ENCODE peak calls at places on chromosome 1, in eight cellular contexts. One of them, this sample, is unnamed.

GRCh38 chr1:158527190-158527815 is 26.9 kb downstream of the OR6Y1 start:
- DNase-seq in stomach: no peak
- DNase-seq in mucosa of descending colon: no peak
- DNase-seq in pancreas: no peak
- DNase-seq in A673: no peak
- DNase-seq in DND-41: peak; percentile 49
- DNase-seq in CD8-positive, alpha-beta T cell: no peak
- DNase-seq in HCT116: no peak
- DNase-seq in this sample: no peak

GRCh38 chr1:33257759-33258712 is 1.7 kb downstream of the ZNF362 start:
- DNase-seq in stomach: peak; percentile 46
- DNase-seq in mucosa of descending colon: no peak
- DNase-seq in pancreas: peak; percentile 30
- DNase-seq in A673: no peak
- DNase-seq in DND-41: no peak
- DNase-seq in CD8-positive, alpha-beta T cell: no peak
- DNase-seq in HCT116: no peak
- DNase-seq in this sample: peak; percentile 60

GRCh38 chr1:186793582-186793927 is 35.2 kb upstream of the PLA2G4A start:
- DNase-seq in stomach: no peak
- DNase-seq in mucosa of descending colon: no peak
- DNase-seq in pancreas: no peak
- DNase-seq in A673: no peak
- DNase-seq in DND-41: no peak
- DNase-seq in CD8-positive, alpha-beta T cell: no peak
- DNase-seq in HCT116: no peak
- DNase-seq in this sample: no peak

GRCh38 chr1:6066680-6067079 is 21.0 kb downstream of the KCNAB2 start:
- DNase-seq in stomach: no peak
- DNase-seq in mucosa of descending colon: no peak
- DNase-seq in pancreas: no peak
- DNase-seq in A673: no peak
- DNase-seq in DND-41: no peak
- DNase-seq in CD8-positive, alpha-beta T cell: no peak
- DNase-seq in HCT116: no peak
- DNase-seq in this sample: no peak

GRCh38 chr1:240093120-240093961 is 1.7 kb downstream of the FMN2 start:
- DNase-seq in stomach: no peak
- DNase-seq in mucosa of descending colon: peak; percentile 51
- DNase-seq in pancreas: no peak
- DNase-seq in A673: no peak
- DNase-seq in DND-41: no peak
- DNase-seq in CD8-positive, alpha-beta T cell: no peak
- DNase-seq in HCT116: no peak
- DNase-seq in this sample: no peak

GRCh38 chr1:12143631-12144155 is 23.1 kb upstream of the TNFRSF1B start:
- DNase-seq in stomach: peak; percentile 71
- DNase-seq in mucosa of descending colon: peak; percentile 89
- DNase-seq in pancreas: peak; percentile 26
- DNase-seq in A673: no peak
- DNase-seq in DND-41: no peak
- DNase-seq in CD8-positive, alpha-beta T cell: no peak
- DNase-seq in HCT116: no peak
- DNase-seq in this sample: peak; percentile 87

GRCh38 chr1:1013105-1013921 is at the start of gene ISG15:
- DNase-seq in stomach: peak; percentile 93
- DNase-seq in mucosa of descending colon: peak; percentile 95
- DNase-seq in pancreas: peak; percentile 85
- DNase-seq in A673: peak; percentile 90
- DNase-seq in DND-41: peak; percentile 93
- DNase-seq in CD8-positive, alpha-beta T cell: peak; percentile 95
- DNase-seq in HCT116: peak; percentile 60
- DNase-seq in this sample: peak; percentile 96

GRCh38 chr1:27135920-27136551 is 18.9 kb downstream of the SLC9A1 start:
- DNase-seq in stomach: peak; percentile 58
- DNase-seq in mucosa of descending colon: peak; percentile 62
- DNase-seq in pancreas: no peak
- DNase-seq in A673: no peak
- DNase-seq in DND-41: no peak
- DNase-seq in CD8-positive, alpha-beta T cell: no peak
- DNase-seq in HCT116: no peak
- DNase-seq in this sample: no peak

GRCh38 chr1:200473698-200474371 is 64.0 kb upstream of the ZNF281 start:
- DNase-seq in stomach: no peak
- DNase-seq in mucosa of descending colon: no peak
- DNase-seq in pancreas: no peak
- DNase-seq in A673: no peak
- DNase-seq in DND-41: no peak
- DNase-seq in CD8-positive, alpha-beta T cell: no peak
- DNase-seq in HCT116: no peak
- DNase-seq in this sample: no peak

GRCh38 chr1:161206411-161207140 is 4.4 kb downstream of the NDUFS2 start:
- DNase-seq in stomach: no peak
- DNase-seq in mucosa of descending colon: no peak
- DNase-seq in pancreas: no peak
- DNase-seq in A673: no peak
- DNase-seq in DND-41: no peak
- DNase-seq in CD8-positive, alpha-beta T cell: no peak
- DNase-seq in HCT116: no peak
- DNase-seq in this sample: no peak

GRCh38 chr1:227794813-227795183 is 20.7 kb upstream of the PRSS38 start:
- DNase-seq in stomach: no peak
- DNase-seq in mucosa of descending colon: no peak
- DNase-seq in pancreas: no peak
- DNase-seq in A673: no peak
- DNase-seq in DND-41: no peak
- DNase-seq in CD8-positive, alpha-beta T cell: no peak
- DNase-seq in HCT116: no peak
- DNase-seq in this sample: peak; percentile 42

GRCh38 chr1:199546323-199546722 is 481.2 kb upstream of the NR5A2 start:
- DNase-seq in stomach: no peak
- DNase-seq in mucosa of descending colon: no peak
- DNase-seq in pancreas: no peak
- DNase-seq in A673: no peak
- DNase-seq in DND-41: no peak
- DNase-seq in CD8-positive, alpha-beta T cell: no peak
- DNase-seq in HCT116: no peak
- DNase-seq in this sample: no peak

GRCh38 chr1:228213917-228214808 is 6.3 kb downstream of the OBSCN start:
- DNase-seq in stomach: no peak
- DNase-seq in mucosa of descending colon: no peak
- DNase-seq in pancreas: no peak
- DNase-seq in A673: no peak
- DNase-seq in DND-41: no peak
- DNase-seq in CD8-positive, alpha-beta T cell: no peak
- DNase-seq in HCT116: no peak
- DNase-seq in this sample: peak; percentile 45

GRCh38 chr1:205047764-205048231 is 4.8 kb downstream of the CNTN2 start:
- DNase-seq in stomach: no peak
- DNase-seq in mucosa of descending colon: no peak
- DNase-seq in pancreas: no peak
- DNase-seq in A673: no peak
- DNase-seq in DND-41: no peak
- DNase-seq in CD8-positive, alpha-beta T cell: no peak
- DNase-seq in HCT116: no peak
- DNase-seq in this sample: no peak

GRCh38 chr1:4836574-4836973 is 182.2 kb downstream of the AJAP1 start:
- DNase-seq in stomach: no peak
- DNase-seq in mucosa of descending colon: no peak
- DNase-seq in pancreas: no peak
- DNase-seq in A673: no peak
- DNase-seq in DND-41: no peak
- DNase-seq in CD8-positive, alpha-beta T cell: no peak
- DNase-seq in HCT116: no peak
- DNase-seq in this sample: no peak

GRCh38 chr1:43834280-43835140 is 99.1 kb upstream of the ARTN start:
- DNase-seq in stomach: no peak
- DNase-seq in mucosa of descending colon: no peak
- DNase-seq in pancreas: no peak
- DNase-seq in A673: no peak
- DNase-seq in DND-41: no peak
- DNase-seq in CD8-positive, alpha-beta T cell: no peak
- DNase-seq in HCT116: no peak
- DNase-seq in this sample: peak; percentile 61
- H3K4me3 ChIP-seq in stomach: no peak overlapping the region
- H3K4me3 ChIP-seq in mucosa of descending colon: no peak overlapping the region
- H3K4me3 ChIP-seq in pancreas: no peak overlapping the region
- H3K4me3 ChIP-seq in A673: no peak overlapping the region
- H3K4me3 ChIP-seq in DND-41: no peak overlapping the region
- H3K4me3 ChIP-seq in CD8-positive, alpha-beta T cell: no peak overlapping the region
- H3K4me3 ChIP-seq in HCT116: peak overlapping the region; percentile 2
- H3K4me3 ChIP-seq in this sample: no peak overlapping the region

GRCh38 chr1:155973723-155974122 is 4.6 kb downstream of the ARHGEF2 start:
- DNase-seq in stomach: no peak
- DNase-seq in mucosa of descending colon: no peak
- DNase-seq in pancreas: no peak
- DNase-seq in A673: no peak
- DNase-seq in DND-41: no peak
- DNase-seq in CD8-positive, alpha-beta T cell: no peak
- DNase-seq in HCT116: no peak
- DNase-seq in this sample: no peak

GRCh38 chr1:155970531-155971167 is 7.7 kb downstream of the ARHGEF2 start:
- DNase-seq in stomach: peak; percentile 51
- DNase-seq in mucosa of descending colon: peak; percentile 86
- DNase-seq in pancreas: no peak
- DNase-seq in A673: no peak
- DNase-seq in DND-41: no peak
- DNase-seq in CD8-positive, alpha-beta T cell: no peak
- DNase-seq in HCT116: no peak
- DNase-seq in this sample: peak; percentile 86

GRCh38 chr1:155969377-155969791 is 9.0 kb downstream of the ARHGEF2 start:
- DNase-seq in stomach: no peak
- DNase-seq in mucosa of descending colon: no peak
- DNase-seq in pancreas: no peak
- DNase-seq in A673: no peak
- DNase-seq in DND-41: no peak
- DNase-seq in CD8-positive, alpha-beta T cell: no peak
- DNase-seq in HCT116: no peak
- DNase-seq in this sample: no peak

GRCh38 chr1:155974208-155975165 is 3.9 kb downstream of the ARHGEF2 start:
- DNase-seq in stomach: no peak
- DNase-seq in mucosa of descending colon: no peak
- DNase-seq in pancreas: no peak
- DNase-seq in A673: no peak
- DNase-seq in DND-41: no peak
- DNase-seq in CD8-positive, alpha-beta T cell: no peak
- DNase-seq in HCT116: no peak
- DNase-seq in this sample: no peak

DNA sequence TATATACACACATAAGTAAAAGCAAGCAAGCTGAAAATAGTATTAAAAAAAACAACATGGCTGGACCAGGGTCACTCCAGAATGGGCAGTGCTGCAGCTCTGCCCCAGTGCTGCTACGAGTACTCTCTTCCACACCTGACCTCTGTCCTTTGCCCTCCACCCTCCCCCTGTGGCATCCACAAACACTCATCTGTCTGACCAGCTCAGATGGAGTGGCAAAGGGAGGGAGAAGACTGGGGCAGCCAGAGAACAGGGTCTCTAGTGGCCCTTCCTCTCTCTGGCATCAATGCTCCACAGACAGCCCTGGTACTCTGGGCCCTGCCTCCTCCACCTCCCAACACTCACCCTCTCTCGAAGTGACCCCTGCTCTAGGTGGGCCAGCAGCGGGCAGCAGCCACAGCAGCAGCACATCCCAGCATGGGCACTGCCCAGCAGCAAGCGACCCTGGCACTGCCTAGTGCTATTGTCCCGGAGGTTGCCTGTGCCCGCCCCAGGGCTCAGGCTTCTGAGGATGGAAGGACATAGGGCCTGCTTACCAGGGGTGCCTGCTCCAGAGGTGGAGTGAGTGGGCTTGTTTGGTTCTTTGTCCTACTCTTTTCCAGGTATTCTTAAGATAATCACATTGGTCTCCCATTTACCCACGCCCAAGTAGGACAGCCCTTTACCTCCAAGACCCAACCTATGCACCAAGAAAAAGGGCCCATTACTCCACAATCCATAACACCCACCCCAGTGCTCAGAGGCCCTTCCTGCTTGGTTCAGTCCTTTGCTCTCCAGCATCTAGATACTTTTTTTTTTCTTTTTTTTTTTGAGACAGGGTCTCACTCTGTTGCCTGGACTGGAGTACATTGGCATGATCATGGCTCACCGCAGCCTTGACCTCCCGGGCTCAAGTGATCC is 6.2 kb downstream of the ARHGEF2 start:
- DNase-seq in stomach: no peak
- DNase-seq in mucosa of descending colon: no peak
- DNase-seq in pancreas: no peak
- DNase-seq in A673: no peak
- DNase-seq in DND-41: no peak
- DNase-seq in CD8-positive, alpha-beta T cell: no peak
- DNase-seq in HCT116: no peak
- DNase-seq in this sample: no peak
- H3K4me3 ChIP-seq in stomach: no peak overlapping the region
- H3K4me3 ChIP-seq in mucosa of descending colon: no peak overlapping the region
- H3K4me3 ChIP-seq in pancreas: no peak overlapping the region
- H3K4me3 ChIP-seq in A673: no peak overlapping the region
- H3K4me3 ChIP-seq in DND-41: no peak overlapping the region
- H3K4me3 ChIP-seq in CD8-positive, alpha-beta T cell: no peak overlapping the region
- H3K4me3 ChIP-seq in HCT116: no peak overlapping the region
- H3K4me3 ChIP-seq in this sample: peak overlapping the region; percentile 8

DNA sequence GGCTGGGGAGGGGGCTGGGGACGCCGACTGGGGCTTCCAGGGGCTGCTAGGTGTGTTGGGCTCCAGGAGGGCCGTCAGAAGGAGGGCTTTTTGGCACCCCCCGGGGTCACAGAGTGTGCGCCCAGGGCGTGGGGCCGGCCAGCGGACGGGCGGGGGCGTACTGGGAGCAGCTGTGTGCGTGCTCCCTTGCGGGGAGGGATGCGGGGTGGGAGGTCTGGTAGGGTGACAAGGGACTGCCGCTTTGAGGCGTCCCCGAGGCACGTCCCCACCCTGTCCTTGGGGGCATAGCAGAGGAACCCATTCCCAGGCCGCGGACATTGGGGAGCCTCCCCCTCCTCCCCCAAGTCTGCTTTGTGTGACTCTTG is 1.1 kb downstream of the FOXO6 start:
- DNase-seq in stomach: no peak
- DNase-seq in mucosa of descending colon: no peak
- DNase-seq in pancreas: no peak
- DNase-seq in A673: no peak
- DNase-seq in DND-41: no peak
- DNase-seq in CD8-positive, alpha-beta T cell: no peak
- DNase-seq in HCT116: no peak
- DNase-seq in this sample: no peak
- H3K4me3 ChIP-seq in stomach: peak overlapping the region; percentile 77
- H3K4me3 ChIP-seq in mucosa of descending colon: no peak overlapping the region
- H3K4me3 ChIP-seq in pancreas: peak overlapping the region; percentile 71
- H3K4me3 ChIP-seq in A673: peak overlapping the region; percentile 77
- H3K4me3 ChIP-seq in DND-41: no peak overlapping the region
- H3K4me3 ChIP-seq in CD8-positive, alpha-beta T cell: peak overlapping the region; percentile 52
- H3K4me3 ChIP-seq in HCT116: peak overlapping the region; percentile 57
- H3K4me3 ChIP-seq in this sample: peak overlapping the region; percentile 73

DNA sequence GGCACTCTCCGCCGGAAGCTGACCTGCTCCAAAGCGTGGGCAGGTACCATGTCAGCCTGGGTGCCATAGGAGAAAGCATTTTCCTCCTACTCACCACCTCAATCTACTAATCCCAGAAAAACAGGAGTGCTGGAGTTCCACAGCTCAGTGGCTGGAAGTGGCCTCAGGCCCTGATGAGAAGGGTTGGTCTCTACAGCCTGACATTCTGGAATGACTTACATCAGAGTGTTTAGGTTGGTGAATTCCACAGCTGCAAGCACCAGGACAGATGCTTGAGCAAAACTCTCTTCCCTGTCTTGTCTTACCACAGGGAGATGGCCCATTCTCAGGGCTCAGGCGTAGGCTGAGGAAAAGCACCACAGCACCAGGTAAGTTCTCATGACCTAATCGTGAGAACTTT is 5.5 kb downstream of the SEC16B start:
- DNase-seq in stomach: no peak
- DNase-seq in mucosa of descending colon: no peak
- DNase-seq in pancreas: no peak
- DNase-seq in A673: no peak
- DNase-seq in DND-41: no peak
- DNase-seq in CD8-positive, alpha-beta T cell: no peak
- DNase-seq in HCT116: no peak
- DNase-seq in this sample: no peak
- H3K4me3 ChIP-seq in stomach: no peak overlapping the region
- H3K4me3 ChIP-seq in mucosa of descending colon: no peak overlapping the region
- H3K4me3 ChIP-seq in pancreas: no peak overlapping the region
- H3K4me3 ChIP-seq in A673: no peak overlapping the region
- H3K4me3 ChIP-seq in DND-41: no peak overlapping the region
- H3K4me3 ChIP-seq in CD8-positive, alpha-beta T cell: no peak overlapping the region
- H3K4me3 ChIP-seq in HCT116: no peak overlapping the region
- H3K4me3 ChIP-seq in this sample: no peak overlapping the region